ENCODE peak calls at places on chromosomes 7 and 10, in five cellular contexts. S is thoracic aorta, L is fibroblast of lung, Z is tibial artery, B is BJ. Q is an unnamed sample. For H3K36me3, the result is how much of the 10 kb centered on the place peaks cover.

GRCh38 chr7:81604075-81604807 is 165.6 kb downstream of the HGF start:
- DNase-seq in L (peak), S (no peak), B (no peak), Z (no peak), Q (no peak)

GRCh38 chr10:118459642-118460193 is 117.6 kb upstream of the FAM204A start:
- DNase-seq in L (peak), S (no peak), Z (peak), B (no peak), Q (peak)

GRCh38 chr7:71851776-71852548 is 560.2 kb downstream of the CALN1 start:
- DNase-seq in B (no peak), L (peak), S (no peak), Z (no peak), Q (no peak)

GRCh38 chr7:123809471-123809870 is 35.5 kb upstream of the HYAL4 start:
- DNase-seq in Z (no peak), L (no peak), B (no peak), S (no peak), Q (no peak)

GRCh38 chr10:29950391-29950790 is 109.0 kb downstream of the JCAD start:
- DNase-seq in B (no peak), L (peak), Z (no peak), S (no peak), Q (peak)

GRCh38 chr7:129108583-129108982 is 35.9 kb upstream of the TSPAN33 start:
- DNase-seq in L (peak), Z (no peak), B (no peak), S (no peak), Q (peak)

GRCh38 chr10:56593120-56593519 is 232.1 kb upstream of the ZWINT start:
- DNase-seq in B (no peak), L (no peak), S (no peak), Z (no peak), Q (no peak)

GRCh38 chr7:128886391-128887168 is 23.9 kb downstream of the ATP6V1F start:
- DNase-seq in Z (no peak), S (no peak), B (no peak), L (no peak), Q (no peak)

GRCh38 chr7:42945821-42946615 is 13.8 kb downstream of the MRPL32 start:
- DNase-seq in S (no peak), B (no peak), L (no peak), Z (no peak), Q (no peak)

GRCh38 chr7:36474283-36475010 is 84.8 kb downstream of the ANLN start:
- DNase-seq in L (peak), S (no peak), Z (no peak), B (no peak), Q (peak)

GRCh38 chr7:51256244-51256781 is 60.3 kb downstream of the COBL start:
- DNase-seq in Z (no peak), B (no peak), S (no peak), L (no peak), Q (no peak)

GRCh38 chr10:43607199-43607573 is 948 bp downstream of the ZNF485 start:
- DNase-seq in B (no peak), Z (no peak), L (no peak), S (no peak), Q (no peak)

GRCh38 chr7:136870799-136871487 is 2.5 kb downstream of the CHRM2 start:
- DNase-seq in S (no peak), B (no peak), Z (no peak), L (peak), Q (no peak)

GRCh38 chr10:43110318-43111071 is 27.8 kb upstream of the CSGALNACT2 start:
- DNase-seq in B (peak), Z (no peak), L (peak), S (no peak), Q (peak)

GRCh38 chr10:11719496-11719895 is 22.7 kb upstream of the ECHDC3 start:
- DNase-seq in S (no peak), Z (no peak), B (no peak), L (no peak), Q (no peak)

GRCh38 chr7:73832806-73833205 is 2.0 kb downstream of the CLDN4 start:
- DNase-seq in S (no peak), B (no peak), Z (no peak), L (no peak), Q (no peak)

GRCh38 chr7:80467069-80467468 is 44.8 kb downstream of the GNAT3 start:
- DNase-seq in S (no peak), L (peak), B (no peak), Z (no peak), Q (peak)

GRCh38 chr7:57641521-57642067 is 191.6 kb downstream of the ZNF716 start:
- DNase-seq in L (no peak), Z (no peak), B (no peak), S (no peak), Q (no peak)

GRCh38 chr10:35446439-35446838 is 110.1 kb downstream of the CCNY start:
- DNase-seq in L (no peak), B (no peak), Z (no peak), S (no peak), Q (no peak)

GRCh38 chr10:6912424-6912823 is 332.3 kb upstream of the PRKCQ start:
- DNase-seq in S (no peak), Z (no peak), B (no peak), L (peak), Q (peak)

GRCh38 chr10:48493083-48493871 is 111.6 kb downstream of the ARHGAP22 start:
- DNase-seq in B (no peak), Z (peak), S (no peak), L (peak), Q (no peak)

GRCh38 chr10:24519950-24520349 is 203.7 kb downstream of the ARHGAP21 start:
- DNase-seq in S (no peak), Z (no peak), L (no peak), B (no peak), Q (no peak)

GRCh38 chr7:25636871-25637283 is 408.6 kb upstream of the NPVF start:
- DNase-seq in Z (peak), L (no peak), S (no peak), B (no peak), Q (no peak)

GRCh38 chr7:21568762-21569161 is 25.9 kb downstream of the DNAH11 start:
- DNase-seq in Z (no peak), L (no peak), S (no peak), B (no peak), Q (peak)

GRCh38 chr7:50812847-50813475 is 30.3 kb upstream of the GRB10 start:
- DNase-seq in B (peak), Z (no peak), S (peak), L (peak), Q (peak)

GRCh38 chr7:30202671-30203070 is 67.9 kb downstream of the MTURN start:
- DNase-seq in B (no peak), S (no peak), Z (no peak), L (no peak), Q (no peak)

GRCh38 chr10:103197177-103197576 is 4.1 kb upstream of the NT5C2 start:
- DNase-seq in S (peak), L (peak), Z (peak), B (peak), Q (peak)

GRCh38 chr10:86366033-86366901 is at the start of gene GRID1:
- DNase-seq in B (no peak), Z (peak), L (peak), S (no peak), Q (no peak)

GRCh38 chr10:6769704-6770417 is 189.8 kb upstream of the PRKCQ start:
- DNase-seq in Z (no peak), S (no peak), L (no peak), B (no peak), Q (no peak)

GRCh38 chr7:107964510-107964909 is 38.5 kb downstream of the LAMB1 start:
- DNase-seq in Z (no peak), L (no peak), S (no peak), B (no peak), Q (no peak)

GRCh38 chr7:107968449-107968848 is 34.5 kb downstream of the LAMB1 start:
- DNase-seq in L (no peak), Z (no peak), B (no peak), S (no peak), Q (no peak)

GRCh38 chr7:107967420-107967819 is 35.5 kb downstream of the LAMB1 start:
- DNase-seq in B (no peak), Z (no peak), S (no peak), L (no peak), Q (no peak)

GRCh38 chr7:107969856-107970255 is 33.1 kb downstream of the LAMB1 start:
- DNase-seq in L (no peak), S (no peak), B (no peak), Z (no peak), Q (no peak)

DNA sequence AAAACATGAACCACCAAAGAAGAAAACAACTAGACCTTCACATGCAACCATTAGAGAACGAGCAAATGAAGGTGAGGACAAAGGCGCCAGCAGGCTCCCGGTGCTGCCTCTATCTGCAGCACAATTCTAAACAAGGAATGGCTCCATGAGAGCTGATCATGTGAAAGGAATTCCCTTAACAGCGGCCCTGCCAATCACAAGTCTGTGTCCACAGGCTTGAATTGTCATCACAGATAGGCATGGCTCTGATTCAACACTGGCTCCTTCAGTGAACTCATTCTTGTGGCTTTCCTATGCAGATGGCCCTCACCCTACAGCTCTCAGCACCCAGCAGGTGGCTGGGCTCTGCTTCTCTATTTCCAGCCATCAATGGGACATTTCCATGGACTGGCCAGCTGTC is 36.3 kb downstream of the LAMB1 start:
- DNase-seq in L (peak), B (no peak), S (no peak), Z (no peak), Q (peak)
- TF ChIP-seq CTCF in L (no peak), B (peak), S (no peak), Z (no peak), Q (peak)

DNA sequence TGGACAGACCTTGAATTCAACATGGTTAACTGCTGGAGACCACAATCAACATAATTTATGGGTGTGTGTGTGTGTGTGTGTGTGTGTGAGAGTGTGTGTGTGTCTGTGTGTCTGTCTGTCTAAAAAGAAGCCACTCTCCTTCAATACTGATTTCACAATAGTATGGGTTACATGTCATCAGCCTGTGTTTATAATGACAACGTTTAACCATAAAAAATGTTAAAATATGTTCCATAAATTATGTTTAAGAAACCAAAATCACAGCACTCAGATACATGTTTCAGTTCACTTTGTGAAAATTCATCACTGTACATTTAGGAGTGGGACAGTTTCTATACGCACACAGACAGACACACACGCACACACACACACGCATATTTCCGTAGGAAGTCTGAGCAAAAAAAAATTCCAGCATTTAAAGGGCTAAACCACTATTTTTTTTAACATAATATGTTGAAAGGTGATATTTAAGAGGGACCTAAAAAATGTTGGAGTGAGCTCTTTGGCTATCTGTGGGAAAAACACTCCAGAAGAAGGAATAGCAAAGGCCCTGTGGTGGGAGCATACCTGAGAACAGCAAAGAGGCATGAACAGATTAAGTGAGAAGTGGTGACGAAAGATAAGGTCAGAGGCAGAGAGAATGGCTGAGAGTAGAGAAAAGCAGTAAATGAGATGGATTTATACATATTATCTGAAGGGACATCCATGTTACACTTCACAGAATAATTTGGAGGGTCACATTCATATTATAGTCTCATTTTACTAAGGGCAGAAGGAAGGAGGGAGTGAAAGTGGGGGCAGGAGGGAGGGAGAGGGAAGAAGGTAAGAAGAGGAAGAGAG is 10.9 kb downstream of the PDZD8 start:
- DNase-seq in Z (no peak), B (no peak), L (peak), S (no peak), Q (peak)
- H3K4me3 ChIP-seq in Z (no peak), B (no peak), L (no peak), S (no peak), Q (no peak)

GRCh38 chr7:6639032-6639431 is 1.9 kb downstream of the ZNF316 start:
- DNase-seq in Z (no peak), B (no peak), S (no peak), L (no peak), Q (no peak)

GRCh38 chr7:6637544-6638229 is 569 bp downstream of the ZNF316 start:
- DNase-seq in Z (peak), S (no peak), B (no peak), L (peak), Q (no peak)

GRCh38 chr7:6641305-6642035 is 4.4 kb downstream of the ZNF316 start:
- DNase-seq in B (no peak), Z (no peak), S (no peak), L (no peak), Q (no peak)

GRCh38 chr7:6640246-6640721 is 3.2 kb downstream of the ZNF316 start:
- DNase-seq in Z (no peak), B (peak), L (peak), S (no peak), Q (peak)

GRCh38 chr7:6639627-6640026 is 2.5 kb downstream of the ZNF316 start:
- DNase-seq in B (no peak), Z (no peak), S (no peak), L (no peak), Q (no peak)
- H3K36me3 ChIP-seq in B (under half), Z (under half), S (under half), L (under half), Q (under half)

DNA sequence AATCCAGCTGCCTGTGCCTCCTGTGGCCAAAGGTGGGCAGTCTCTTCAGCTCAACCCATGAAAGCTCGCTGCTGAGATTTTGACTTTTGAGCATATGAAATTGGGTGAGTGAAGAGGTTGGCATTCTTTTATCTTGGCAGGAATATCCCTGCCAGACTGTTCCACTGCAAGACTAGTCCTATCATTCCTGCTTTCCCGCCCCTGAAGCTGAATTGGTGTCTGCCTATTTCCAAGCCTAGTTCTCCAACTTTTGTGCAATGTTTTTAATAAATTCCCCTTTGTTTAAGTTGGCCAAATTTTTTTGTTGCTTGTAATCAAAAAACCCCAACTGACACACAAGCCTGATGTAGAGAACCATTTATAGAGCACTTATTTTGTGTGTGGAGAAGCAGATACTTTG is 34.8 kb upstream of the BICC1 start:
- DNase-seq in B (no peak), Z (no peak), L (no peak), S (no peak), Q (no peak)
- TF ChIP-seq CTCF in B (no peak), Z (no peak), L (no peak), S (no peak), Q (no peak)

GRCh38 chr7:130491841-130492518 is at the start of gene MEST:
- DNase-seq in B (no peak), L (peak), S (no peak), Z (no peak), Q (no peak)
- H3K4me3 ChIP-seq in B (peak), L (peak), S (peak), Z (peak), Q (peak)

Q was measured in bronchial epithelial cell.